ENCODE peak calls at places on chromosomes 5 and 9, in nine cellular contexts. D is stimulated activated CD4-positive, alpha-beta T cell treated with anti-CD3 and anti-CD28 coated beads, Interleukin-1b, Interleukin-23, amount 100 ng/mL, for 4 hours; L is MCF 10A; H is nephron progenitor cell; A is neural crest cell; G is activated T-helper 1 cell treated with anti-CD3 and anti-CD28 coated beads, Interleukin-12 subunit alpha, Interleukin-12 subunit beta, Interleukin-2, Interleukin-4 antibody, amounts not matched to agents 30 ng/mL and 10 ng/mL and 1 ng/mL, durations not matched to agents 14 hours and 24 hours and 36 hours; E is pons; S is germinal center; N is Kasumi-1. I is an unnamed sample.

GRCh38 chr5:59569158-59569557 is 324.4 kb downstream of the PDE4D start:
- DNase-seq in L (no peak), G (no peak), S (no peak), N (no peak), D (no peak), E (no peak), A (no peak), H (no peak), I (no peak)

GRCh38 chr9:97766092-97766491 is 69.0 kb upstream of the XPA start:
- DNase-seq in H (no peak), A (no peak), N (no peak), E (no peak), S (no peak), G (no peak), L (peak; percentile 70), D (no peak), I (no peak)

GRCh38 chr5:32278403-32278802 is 34.3 kb downstream of the MTMR12 start:
- DNase-seq in N (no peak), H (no peak), G (no peak), L (peak; percentile 31), D (no peak), S (no peak), E (no peak), A (no peak), I (no peak)

GRCh38 chr9:13033959-13034695 is 245.4 kb downstream of the MPDZ start:
- DNase-seq in E (peak; percentile 58), L (peak; percentile 68), A (peak; percentile 70), H (peak; percentile 78), D (no peak), S (no peak), N (peak; percentile 47), G (no peak), I (peak; percentile 60)

GRCh38 chr9:21710792-21711191 is 91.6 kb upstream of the MTAP start:
- DNase-seq in G (no peak), L (no peak), A (no peak), H (no peak), N (no peak), E (no peak), D (no peak), S (no peak), I (no peak)

GRCh38 chr9:12774861-12775367 is at the start of gene LURAP1L:
- DNase-seq in L (peak; percentile 84), S (no peak), G (no peak), D (no peak), N (no peak), A (peak; percentile 8), H (peak; percentile 26), E (peak; percentile 80), I (peak; percentile 81)

GRCh38 chr9:133256686-133257091 is 18.3 kb downstream of the ABO start:
- DNase-seq in L (no peak), H (no peak), A (no peak), N (no peak), S (no peak), G (no peak), D (no peak), E (no peak), I (no peak)

GRCh38 chr9:34458967-34459355 is 356 bp downstream of the DNAI1 start:
- DNase-seq in A (no peak), H (peak; percentile 10), E (no peak), L (no peak), G (no peak), D (no peak), S (no peak), N (no peak), I (no peak)

GRCh38 chr5:553874-554273 is 29.6 kb upstream of the SLC9A3 start:
- DNase-seq in H (no peak), N (no peak), A (no peak), E (no peak), L (peak; percentile 2), S (no peak), G (no peak), D (no peak), I (peak; percentile 21)

GRCh38 chr9:18673179-18673578 is 199.2 kb downstream of the ADAMTSL1 start:
- DNase-seq in A (no peak), G (no peak), N (no peak), H (no peak), S (no peak), E (no peak), L (no peak), D (no peak), I (no peak)

GRCh38 chr9:69582544-69583297 is 89.5 kb downstream of the APBA1 start:
- DNase-seq in L (peak; percentile 7), N (no peak), E (peak; percentile 48), D (no peak), A (no peak), H (no peak), S (no peak), G (no peak), I (no peak)

GRCh38 chr9:2271426-2271825 is 256.3 kb downstream of the SMARCA2 start:
- DNase-seq in E (peak; percentile 56), S (peak; percentile 69), G (no peak), N (peak; percentile 23), H (no peak), A (no peak), L (peak; percentile 79), D (no peak), I (peak; percentile 41)

GRCh38 chr9:124774131-124774978 is 2.6 kb upstream of the OLFML2A start:
- DNase-seq in G (peak; percentile 77), D (peak; percentile 84), H (peak; percentile 94), S (peak; percentile 86), L (peak; percentile 81), E (peak; percentile 77), A (peak; percentile 97), N (peak; percentile 91), I (peak; percentile 80)

GRCh38 chr9:13443380-13444271 is 164.1 kb upstream of the MPDZ start:
- DNase-seq in E (peak; percentile 81), L (no peak), H (no peak), N (no peak), D (no peak), G (no peak), A (no peak), S (no peak), I (no peak)

GRCh38 chr5:77282337-77283027 is 72.0 kb downstream of the PDE8B start:
- DNase-seq in S (no peak), D (no peak), L (peak; percentile 84), H (no peak), N (no peak), G (no peak), A (no peak), E (no peak), I (peak; percentile 4)

GRCh38 chr5:14510156-14510734 is 71.3 kb upstream of the OTULINL start:
- DNase-seq in G (no peak), N (no peak), A (no peak), H (no peak), L (no peak), D (no peak), S (no peak), E (no peak), I (no peak)

GRCh38 chr5:25851301-25851700 is 1187.1 kb downstream of the CDH9 start:
- DNase-seq in G (no peak), D (no peak), H (no peak), E (no peak), L (no peak), A (no peak), S (no peak), N (no peak), I (no peak)

GRCh38 chr9:110744753-110745522 is 76.3 kb downstream of the MUSK start:
- DNase-seq in H (no peak), A (no peak), N (no peak), L (peak; percentile 98), E (peak; percentile 28), S (no peak), G (no peak), D (no peak), I (peak; percentile 83)

GRCh38 chr9:16559418-16560188 is 310.9 kb downstream of the BNC2 start:
- DNase-seq in A (no peak), L (no peak), E (no peak), S (no peak), G (no peak), D (no peak), H (no peak), N (no peak), I (no peak)

GRCh38 chr9:2701070-2701469 is 16.2 kb upstream of the KCNV2 start:
- DNase-seq in S (no peak), H (no peak), N (no peak), G (no peak), A (no peak), D (no peak), L (no peak), E (no peak), I (no peak)